ENCODE peak calls at places on chromosomes 4 and X, in six cellular contexts. V is HCT116; L is CD8-positive, alpha-beta T cell; F is heart right ventricle; B is WERI-Rb-1; Y is breast epithelium. K is an unnamed sample.

GRCh38 chrX:108020631-108021030 is 24.2 kb upstream of the VSIG1 start:
- DNase-seq in B (no peak), F (no peak), V (peak; percentile 4), Y (no peak), L (peak; percentile 11), K (no peak)

GRCh38 chr4:22957774-22958173 is 265.0 kb downstream of the GBA3 start:
- DNase-seq in Y (no peak), B (no peak), F (no peak), V (no peak), L (no peak), K (no peak)

GRCh38 chrX:119541188-119541587 is 24.0 kb downstream of the STEEP1 start:
- DNase-seq in V (no peak), Y (no peak), B (no peak), L (no peak), F (no peak), K (no peak)

GRCh38 chr4:84496356-84497219 is 2.5 kb downstream of the NKX6-1 start:
- DNase-seq in V (no peak), L (no peak), Y (no peak), B (peak; percentile 66), F (no peak), K (no peak)

GRCh38 chrX:9829308-9830267 is 43.4 kb downstream of the SHROOM2 start:
- DNase-seq in Y (no peak), L (no peak), V (peak; percentile 65), F (no peak), B (no peak), K (no peak)

GRCh38 chrX:56987741-56988140 is 7.6 kb downstream of the SPIN3 start:
- DNase-seq in Y (no peak), F (no peak), V (no peak), L (no peak), B (no peak), K (no peak)

GRCh38 chr4:105146286-105147219 is at the start of gene TET2:
- DNase-seq in F (peak; percentile 79), B (peak; percentile 80), L (peak; percentile 75), Y (no peak), V (peak; percentile 68), K (peak; percentile 54)

GRCh38 chrX:107712231-107713204 is 63.1 kb downstream of the TSC22D3 start:
- DNase-seq in Y (no peak), F (no peak), L (peak; percentile 18), B (no peak), V (no peak), K (peak; percentile 61)

GRCh38 chr4:52548818-52549570 is 110.1 kb downstream of the USP46 start:
- DNase-seq in L (no peak), Y (no peak), B (no peak), F (no peak), V (no peak), K (no peak)

GRCh38 chrX:39850630-39851152 is 247.1 kb downstream of the BCOR start:
- DNase-seq in L (peak; percentile 30), Y (no peak), V (no peak), B (peak; percentile 95), F (no peak), K (no peak)

GRCh38 chrX:102154900-102155805 is 624 bp downstream of the BEX5 start:
- DNase-seq in F (no peak), Y (no peak), L (peak; percentile 13), V (no peak), B (no peak), K (no peak)

GRCh38 chrX:107659768-107660167 is 31.5 kb downstream of the PRPS1 start:
- DNase-seq in B (no peak), L (no peak), V (no peak), F (no peak), Y (no peak), K (no peak)

GRCh38 chr4:30753316-30753715 is 33.1 kb downstream of the PCDH7 start:
- DNase-seq in F (no peak), B (no peak), Y (no peak), L (no peak), V (peak; percentile 92), K (no peak)

GRCh38 chr4:130714006-130714405 is 1618.1 kb downstream of the C4orf33 start:
- DNase-seq in V (no peak), F (no peak), L (no peak), Y (no peak), B (no peak), K (no peak)

GRCh38 chr4:187124311-187124710 is 400.7 kb upstream of the FAT1 start:
- DNase-seq in L (no peak), B (no peak), V (no peak), Y (no peak), F (no peak), K (no peak)

GRCh38 chr4:53614616-53615015 is 23.3 kb upstream of the LNX1 start:
- DNase-seq in Y (no peak), V (no peak), F (no peak), B (no peak), L (no peak), K (no peak)

DNA sequence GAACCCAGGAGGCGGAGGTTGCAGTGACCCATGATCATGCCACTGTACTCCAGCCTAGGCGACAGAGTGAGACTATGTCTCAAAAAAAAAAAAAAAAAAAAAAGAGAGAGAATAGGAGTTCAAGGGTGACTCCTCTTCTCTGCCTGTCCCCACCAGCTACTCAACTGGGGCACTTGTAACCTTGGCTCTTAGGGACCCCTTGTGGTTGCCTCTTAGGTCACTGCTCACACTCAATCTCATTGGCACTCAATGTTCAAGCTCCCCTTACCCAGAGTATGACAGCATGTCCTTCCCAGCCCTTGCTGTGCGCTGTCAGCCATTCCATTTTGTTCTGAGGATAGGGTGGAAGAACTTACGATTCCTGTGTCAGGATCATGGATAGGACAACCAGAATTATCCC is 82.4 kb upstream of the BEND4 start:
- DNase-seq in Y (no peak), L (no peak), F (no peak), B (no peak), V (no peak), K (no peak)
- H3K27ac ChIP-seq in Y (no peak overlapping the region), L (no peak overlapping the region), F (no peak overlapping the region), B (no peak overlapping the region), V (no peak overlapping the region), K (no peak overlapping the region)

GRCh38 chr4:24763631-24764302 is 31.6 kb upstream of the SOD3 start:
- DNase-seq in Y (peak; percentile 58), L (no peak), V (no peak), B (peak; percentile 76), F (no peak), K (peak; percentile 74)

GRCh38 chr4:24768006-24768405 is 27.4 kb upstream of the SOD3 start:
- DNase-seq in F (no peak), Y (no peak), L (no peak), B (no peak), V (no peak), K (no peak)

GRCh38 chr4:24768604-24769003 is 26.8 kb upstream of the SOD3 start:
- DNase-seq in Y (no peak), F (no peak), B (no peak), V (no peak), L (no peak), K (no peak)

GRCh38 chr4:24765331-24765990 is 29.9 kb upstream of the SOD3 start:
- DNase-seq in Y (no peak), V (no peak), L (no peak), F (no peak), B (no peak), K (peak; percentile 18)

GRCh38 chr4:24764305-24764704 is 31.1 kb upstream of the SOD3 start:
- DNase-seq in B (no peak), V (no peak), L (no peak), Y (no peak), F (no peak), K (no peak)
- H3K27ac ChIP-seq in B (peak overlapping the region; percentile 32), V (no peak overlapping the region), L (no peak overlapping the region), Y (no peak overlapping the region), F (no peak overlapping the region), K (peak overlapping the region; percentile 59)

GRCh38 chr4:140807491-140808257 is 51.5 kb upstream of the TBC1D9 start:
- DNase-seq in V (no peak), L (no peak), F (no peak), B (no peak), Y (no peak), K (no peak)
- H3K27ac ChIP-seq in V (no peak overlapping the region), L (no peak overlapping the region), F (peak overlapping the region; percentile 5), B (no peak overlapping the region), Y (no peak overlapping the region), K (no peak overlapping the region)

GRCh38 chr4:183124228-183124627 is 25.2 kb downstream of the WWC2 start:
- DNase-seq in F (no peak), L (no peak), Y (no peak), V (no peak), B (no peak), K (no peak)

GRCh38 chr4:183118141-183118540 is 19.1 kb downstream of the WWC2 start:
- DNase-seq in Y (no peak), B (no peak), F (no peak), V (no peak), L (no peak), K (no peak)

DNA sequence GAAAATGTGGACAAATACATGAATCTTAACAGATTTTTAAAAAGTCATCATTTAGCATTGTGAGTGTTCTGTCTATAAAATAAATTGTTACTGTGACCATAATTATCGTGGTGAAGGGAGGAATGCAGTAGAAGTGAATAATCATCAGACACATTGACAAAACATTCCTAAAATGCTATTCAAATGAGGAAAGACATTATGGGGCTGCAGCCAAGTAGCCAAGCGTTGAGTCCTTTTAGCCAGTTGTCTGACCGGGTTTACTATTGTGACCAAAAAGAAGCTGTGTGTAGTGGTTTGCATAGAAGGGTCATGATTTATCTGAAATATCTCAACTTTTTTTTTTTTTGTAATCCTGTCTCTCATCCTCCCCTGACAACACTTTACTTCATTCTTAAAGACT is 19.5 kb downstream of the WWC2 start:
- DNase-seq in F (no peak), Y (no peak), L (no peak), V (no peak), B (no peak), K (no peak)
- H3K27ac ChIP-seq in F (no peak overlapping the region), Y (no peak overlapping the region), L (no peak overlapping the region), V (no peak overlapping the region), B (no peak overlapping the region), K (no peak overlapping the region)

GRCh38 chrX:45696762-45697161 is 496.1 kb upstream of the DIPK2B start:
- DNase-seq in V (no peak), L (no peak), F (no peak), B (no peak), Y (no peak), K (no peak)

GRCh38 chrX:45697591-45697990 is 496.9 kb upstream of the DIPK2B start:
- DNase-seq in Y (no peak), V (no peak), F (no peak), L (no peak), B (no peak), K (no peak)

DNA sequence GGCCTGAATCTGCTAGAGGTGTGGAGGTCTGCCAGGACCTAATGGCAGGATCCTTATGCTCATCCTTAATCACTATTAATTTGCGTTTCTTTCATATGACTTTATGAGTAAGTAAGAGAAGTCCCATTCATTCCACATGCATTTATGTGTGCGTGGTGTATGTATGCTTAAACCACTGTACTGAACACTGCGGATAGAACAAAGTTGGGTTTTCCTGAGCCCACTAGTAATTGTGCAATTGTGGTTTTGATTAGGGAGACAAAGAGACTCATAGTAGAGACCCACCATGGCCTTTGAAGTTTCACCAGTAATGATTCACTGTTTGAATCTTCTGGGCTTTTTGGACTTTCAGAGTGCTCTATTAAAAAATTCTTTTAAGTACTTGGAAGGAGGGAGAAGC is 498.5 kb upstream of the DIPK2B start:
- DNase-seq in V (no peak), L (no peak), F (no peak), B (no peak), Y (no peak), K (no peak)
- H3K27ac ChIP-seq in V (no peak overlapping the region), L (no peak overlapping the region), F (no peak overlapping the region), B (no peak overlapping the region), Y (no peak overlapping the region), K (no peak overlapping the region)

K was measured in gastrocnemius medialis.